ENCODE peak calls at places on chromosome 22, in six cellular contexts. E, C, P, V, D and T are unnamed samples.

GRCh38 chr22:45262931-45263789 is 21.6 kb upstream of the UPK3A start:
- DNase-seq in V (no peak), P (no peak), E (peak; percentile 52), D (no peak), C (peak; percentile 46), T (no peak)

GRCh38 chr22:50473855-50474671 is 772 bp downstream of the SBF1 start:
- DNase-seq in D (peak; percentile 48), E (peak; percentile 44), C (peak; percentile 66), P (peak; percentile 51), V (no peak), T (peak; percentile 58)

GRCh38 chr22:48880749-48881148 is 946.9 kb downstream of the BRD1 start:
- DNase-seq in C (no peak), V (no peak), P (no peak), E (no peak), D (no peak), T (no peak)

GRCh38 chr22:48369789-48370507 is 1457.7 kb downstream of the BRD1 start:
- DNase-seq in P (no peak), E (peak; percentile 20), V (no peak), C (no peak), D (no peak), T (no peak)

GRCh38 chr22:37768273-37768672 is 39.5 kb upstream of the GCAT start:
- DNase-seq in P (no peak), C (no peak), D (no peak), E (no peak), V (no peak), T (no peak)

GRCh38 chr22:35564975-35565867 is 24.6 kb downstream of the RASD2 start:
- DNase-seq in P (peak; percentile 42), C (no peak), D (no peak), V (no peak), E (no peak), T (no peak)

GRCh38 chr22:36318442-36318841 is 65.5 kb downstream of the APOL1 start:
- DNase-seq in V (no peak), C (no peak), D (no peak), E (no peak), P (no peak), T (no peak)

GRCh38 chr22:26956346-26956745 is 299.0 kb downstream of the MIAT start:
- DNase-seq in D (no peak), C (no peak), V (no peak), P (no peak), E (no peak), T (no peak)

GRCh38 chr22:38950527-38951111 is 6.8 kb upstream of the APOBEC3A start:
- DNase-seq in C (no peak), E (no peak), P (no peak), V (no peak), D (no peak), T (no peak)

GRCh38 chr22:46292727-46293126 is 3.9 kb upstream of the GTSE1 start:
- DNase-seq in C (peak; percentile 57), V (no peak), P (no peak), D (no peak), E (peak; percentile 32), T (no peak)

GRCh38 chr22:46289244-46289891 is 7.3 kb upstream of the GTSE1 start:
- DNase-seq in P (no peak), C (no peak), E (no peak), D (no peak), V (no peak), T (peak; percentile 26)

GRCh38 chr22:46292173-46292572 is 4.5 kb upstream of the GTSE1 start:
- DNase-seq in E (no peak), V (no peak), P (no peak), D (no peak), C (no peak), T (no peak)

GRCh38 chr22:46290121-46290842 is 6.4 kb upstream of the GTSE1 start:
- DNase-seq in E (no peak), D (peak; percentile 55), V (no peak), P (no peak), C (no peak), T (no peak)

DNA sequence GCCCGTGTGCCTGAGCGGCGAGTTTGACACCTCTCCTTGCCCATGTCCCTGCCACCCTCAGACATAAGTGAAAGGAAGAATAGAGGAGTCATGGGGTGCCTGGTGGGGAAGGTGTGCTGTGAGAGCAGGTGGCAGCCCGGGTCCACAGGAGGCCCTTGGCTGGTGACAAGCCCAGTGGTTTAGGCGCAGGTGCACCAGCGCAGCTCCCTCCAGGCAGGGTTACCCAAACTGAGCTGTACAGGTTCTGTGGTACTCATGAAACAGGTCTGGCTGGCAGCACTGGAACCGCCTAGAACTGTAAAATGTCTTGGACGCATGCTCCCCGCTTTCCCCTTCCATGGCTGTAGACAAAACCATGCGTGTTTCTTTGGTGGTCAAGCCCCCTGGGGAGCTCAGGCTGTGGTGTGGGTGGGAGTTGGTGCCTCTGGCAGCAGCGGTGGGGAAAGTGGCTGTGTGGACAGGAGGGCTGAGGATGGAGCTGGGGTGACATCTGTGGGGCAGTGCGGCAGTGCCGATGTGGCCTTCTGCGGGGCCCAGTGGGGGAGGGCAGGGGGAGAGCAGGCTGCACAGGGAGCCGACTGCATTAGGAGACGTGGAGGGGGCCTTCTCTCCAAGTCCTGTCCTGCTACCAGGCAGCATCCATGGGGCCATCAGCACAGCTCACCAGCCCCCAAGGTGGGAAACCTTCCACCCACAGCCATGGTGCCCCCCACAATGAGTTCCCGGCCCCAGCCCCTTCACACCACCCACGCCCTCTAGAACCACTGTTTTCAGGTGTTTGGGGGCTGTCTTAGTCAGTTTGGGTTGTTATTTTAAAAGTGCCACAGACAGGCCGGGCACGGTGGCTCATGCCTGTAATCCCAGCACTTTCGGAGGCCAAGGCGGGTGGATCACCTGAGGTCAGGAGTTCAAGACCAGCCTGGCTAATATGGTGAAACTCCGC is 5.6 kb upstream of the GTSE1 start:
- DNase-seq in D (no peak), E (no peak), C (no peak), V (no peak), P (no peak), T (no peak)
- H3K4me1 ChIP-seq in D (peaks cover 5% of the 10 kb centered on the region), E (peaks cover 7% of the 10 kb centered on the region), C (peaks cover 7% of the 10 kb centered on the region), V (peaks cover 18% of the 10 kb centered on the region), P (no peaks in the 10 kb centered on the region), T (peaks cover 30% of the 10 kb centered on the region)

GRCh38 chr22:41250127-41250526 is 9.4 kb upstream of the CHADL start:
- DNase-seq in C (no peak), P (no peak), E (no peak), D (no peak), V (no peak), T (no peak)

GRCh38 chr22:41249442-41249841 is 8.7 kb upstream of the CHADL start:
- DNase-seq in E (no peak), V (no peak), P (no peak), C (no peak), D (no peak), T (no peak)

GRCh38 chr22:41247703-41248102 is 7.0 kb upstream of the CHADL start:
- DNase-seq in E (no peak), V (no peak), P (no peak), D (no peak), C (peak; percentile 53), T (no peak)

GRCh38 chr22:41248314-41248713 is 7.6 kb upstream of the CHADL start:
- DNase-seq in C (no peak), E (no peak), D (no peak), P (no peak), V (no peak), T (no peak)

DNA sequence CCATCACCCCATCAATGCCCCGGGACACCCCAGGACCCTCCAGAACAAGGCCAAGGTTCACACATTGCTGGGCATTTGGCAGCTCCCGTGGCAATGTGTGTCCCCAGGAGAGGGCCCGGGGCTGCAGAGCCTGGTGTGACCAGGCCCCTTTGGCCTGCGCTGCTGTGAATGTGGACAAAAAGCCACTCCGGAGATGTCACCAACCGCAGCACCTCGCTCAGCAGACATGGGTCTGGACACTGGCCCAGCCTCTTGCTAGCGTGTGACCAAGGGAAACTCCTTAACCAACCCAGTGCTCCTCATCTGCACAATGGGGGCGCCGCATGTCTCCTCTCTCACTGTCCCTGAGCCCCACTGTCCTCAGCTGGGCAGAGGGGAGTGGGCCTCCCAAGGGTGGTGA is 8.0 kb upstream of the CHADL start:
- DNase-seq in E (no peak), C (no peak), D (no peak), P (no peak), V (no peak), T (no peak)
- H3K27ac ChIP-seq in E (no peak overlapping the region), C (peak overlapping the region; percentile 47), D (peak overlapping the region; percentile 26), P (no peak overlapping the region), V (no peak overlapping the region), T (no peak overlapping the region)

DNA sequence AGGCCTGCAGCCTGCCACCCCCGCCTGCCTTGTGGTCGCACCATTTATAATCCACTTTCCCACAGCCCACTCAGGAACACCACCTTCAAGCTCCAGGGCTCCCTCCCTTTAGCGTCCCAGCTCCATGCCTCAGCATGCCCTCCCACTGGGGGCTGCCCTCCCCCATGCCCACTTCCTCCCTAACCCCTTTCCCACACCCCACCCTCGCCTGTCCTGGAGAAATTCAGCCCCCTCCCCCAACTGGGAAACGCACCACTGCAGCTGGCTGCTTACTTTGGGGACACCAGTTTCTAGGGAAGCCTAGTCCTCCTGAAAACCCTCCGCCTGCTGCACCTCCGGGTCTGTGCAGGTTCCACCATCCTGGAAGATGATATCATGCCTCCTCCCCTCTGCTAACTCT is 3.4 kb upstream of the YPEL1 start:
- DNase-seq in C (no peak), D (no peak), V (no peak), E (no peak), P (no peak), T (no peak)
- H3K4me1 ChIP-seq in C (peaks cover 8% of the 10 kb centered on the region), D (peaks cover 4% of the 10 kb centered on the region), V (peaks cover 18% of the 10 kb centered on the region), E (peaks cover 13% of the 10 kb centered on the region), P (peaks cover 5% of the 10 kb centered on the region), T (peaks cover 12% of the 10 kb centered on the region)

DNA sequence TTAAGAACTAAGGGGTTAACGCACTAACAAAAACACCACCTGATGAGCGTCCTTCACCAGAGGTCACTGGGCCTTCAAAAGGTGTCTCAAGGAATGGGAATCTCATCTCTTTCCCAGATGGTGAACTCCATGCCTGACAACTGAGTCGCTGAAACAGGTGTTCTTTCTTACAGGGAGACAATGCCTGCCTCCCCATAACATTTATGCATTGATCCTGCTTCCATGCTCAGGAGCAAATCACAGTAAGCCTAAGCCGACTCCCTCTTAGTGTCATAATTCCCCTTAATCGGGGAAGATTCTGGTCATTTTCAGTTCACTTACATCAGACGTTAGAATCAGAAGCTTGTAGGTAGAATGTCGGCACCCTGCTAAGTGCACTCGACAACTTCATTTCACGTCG is 163.2 kb downstream of the LARGE1 start:
- DNase-seq in V (no peak), C (no peak), P (no peak), D (no peak), E (no peak), T (no peak)
- H3K27ac ChIP-seq in V (no peak overlapping the region), C (no peak overlapping the region), P (no peak overlapping the region), D (no peak overlapping the region), E (no peak overlapping the region), T (no peak overlapping the region)

DNA sequence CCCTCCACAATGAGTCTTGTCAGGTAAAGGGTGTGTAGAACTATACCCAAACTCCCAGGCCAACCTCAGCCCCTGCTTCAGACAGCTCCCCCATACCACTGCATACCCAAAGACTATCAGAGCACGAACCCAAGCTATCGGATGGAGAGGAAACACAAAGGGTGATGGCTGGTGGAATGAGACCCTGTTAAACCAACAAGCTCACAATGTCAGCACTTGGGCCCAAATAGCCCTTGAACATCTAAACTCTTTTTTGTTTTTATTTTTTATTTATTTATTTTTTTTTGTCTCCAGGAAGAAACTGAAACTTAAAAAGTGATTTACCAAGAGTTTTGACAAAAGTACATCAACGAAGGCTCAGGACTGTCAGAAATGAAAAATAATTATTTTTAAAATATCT is 10.6 kb downstream of the DGCR2 start:
- DNase-seq in V (no peak), D (no peak), E (no peak), P (no peak), C (no peak), T (no peak)
- H3K4me1 ChIP-seq in V (peaks cover 84% of the 10 kb centered on the region), D (peaks cover 16% of the 10 kb centered on the region), E (peaks cover 23% of the 10 kb centered on the region), P (no peaks in the 10 kb centered on the region), C (peaks cover 37% of the 10 kb centered on the region), T (peaks cover 73% of the 10 kb centered on the region)